ENCODE peak calls at places on chromosomes 11 and 22, in ten cellular contexts. S is tibial nerve, E is AG09309, A is brain microvascular endothelial cell, K is breast epithelium, M is left ventricle myocardium inferior, H is HCT116, G is kidney, Z is body of pancreas, P is mammary epithelial cell. T is an unnamed sample.

GRCh38 chr11:100068116-100068515 is 619.0 kb upstream of the ARHGAP42 start:
- DNase-seq in Z (no peak), A (no peak), G (no peak), H (no peak), P (no peak), M (no peak), S (no peak), E (no peak), K (no peak), T (no peak)

GRCh38 chr11:102267602-102268001 is 49.7 kb upstream of the BIRC3 start:
- DNase-seq in Z (no peak), E (peak; percentile 47), K (no peak), H (no peak), M (no peak), A (peak; percentile 39), P (peak; percentile 83), S (no peak), G (no peak), T (no peak)

GRCh38 chr11:116579857-116580727 is 192.7 kb downstream of the BUD13 start:
- DNase-seq in P (no peak), S (no peak), K (no peak), M (no peak), H (no peak), G (peak; percentile 54), A (no peak), Z (no peak), E (no peak), T (no peak)

GRCh38 chr11:126468102-126468521 is 112.6 kb downstream of the ST3GAL4 start:
- DNase-seq in E (no peak), P (no peak), K (no peak), G (no peak), S (no peak), H (no peak), A (no peak), Z (no peak), M (peak; percentile 27), T (peak; percentile 27)

GRCh38 chr22:33519140-33519973 is 400.9 kb downstream of the LARGE1 start:
- DNase-seq in E (peak; percentile 28), A (peak; percentile 54), Z (peak; percentile 37), K (no peak), S (no peak), P (peak; percentile 18), M (no peak), H (no peak), G (no peak), T (no peak)

GRCh38 chr11:117191680-117192400 is 7.3 kb upstream of the TAGLN start:
- DNase-seq in Z (no peak), G (peak; percentile 69), S (no peak), K (no peak), P (no peak), H (no peak), M (no peak), A (no peak), E (no peak), T (no peak)

GRCh38 chr11:120565436-120566155 is 54.0 kb downstream of the GRIK4 start:
- DNase-seq in M (no peak), G (no peak), H (no peak), A (no peak), P (peak; percentile 36), K (no peak), S (no peak), Z (no peak), E (no peak), T (no peak)

GRCh38 chr11:75429641-75429901 is 3.4 kb downstream of the KLHL35 start:
- DNase-seq in M (no peak), S (no peak), Z (no peak), G (no peak), P (no peak), A (no peak), E (no peak), H (no peak), K (no peak), T (no peak)

GRCh38 chr11:33598426-33599069 is 102.1 kb downstream of the C11orf91 start:
- DNase-seq in M (no peak), P (no peak), Z (peak; percentile 13), A (no peak), E (no peak), S (no peak), G (no peak), H (no peak), K (no peak), T (no peak)

GRCh38 chr11:97974798-97975498 is 1045.8 kb upstream of the CNTN5 start:
- DNase-seq in H (no peak), G (no peak), K (no peak), A (no peak), P (no peak), Z (no peak), S (no peak), M (no peak), E (no peak), T (no peak)

GRCh38 chr11:67280791-67281551 is 8.1 kb upstream of the ANKRD13D start:
- DNase-seq in M (peak; percentile 15), A (no peak), P (no peak), Z (peak; percentile 4), H (no peak), K (no peak), G (peak; percentile 74), E (no peak), S (no peak), T (no peak)

GRCh38 chr11:67437082-67437821 is at the start of gene PTPRCAP:
- DNase-seq in M (no peak), S (no peak), K (no peak), A (no peak), G (peak; percentile 85), E (no peak), Z (no peak), H (no peak), P (no peak), T (no peak)

GRCh38 chr11:121654506-121655480 is 202.0 kb upstream of the SORL1-AS1 start:
- DNase-seq in A (no peak), P (no peak), M (no peak), Z (no peak), G (no peak), S (no peak), E (no peak), H (no peak), K (no peak), T (no peak)

GRCh38 chr11:68670208-68670992 is 13.9 kb upstream of the GAL start:
- DNase-seq in M (no peak), H (no peak), A (no peak), G (peak; percentile 62), S (no peak), P (no peak), E (no peak), Z (no peak), K (no peak), T (no peak)

GRCh38 chr11:117187799-117188481 is 9.4 kb downstream of the SIDT2 start:
- DNase-seq in Z (peak; percentile 43), P (no peak), H (no peak), M (no peak), S (peak; percentile 11), K (no peak), A (no peak), E (no peak), G (peak; percentile 68), T (no peak)

GRCh38 chr22:41537203-41537602 is 7.1 kb downstream of the POLR3H start:
- DNase-seq in M (no peak), S (no peak), P (no peak), K (no peak), Z (no peak), A (no peak), H (no peak), G (no peak), E (no peak), T (no peak)
- TF ChIP-seq CTCF in M (no peak), S (no peak), P (no peak), K (no peak), Z (no peak), A (no peak), H (no peak), G (no peak), E (no peak), T (no peak)

DNA sequence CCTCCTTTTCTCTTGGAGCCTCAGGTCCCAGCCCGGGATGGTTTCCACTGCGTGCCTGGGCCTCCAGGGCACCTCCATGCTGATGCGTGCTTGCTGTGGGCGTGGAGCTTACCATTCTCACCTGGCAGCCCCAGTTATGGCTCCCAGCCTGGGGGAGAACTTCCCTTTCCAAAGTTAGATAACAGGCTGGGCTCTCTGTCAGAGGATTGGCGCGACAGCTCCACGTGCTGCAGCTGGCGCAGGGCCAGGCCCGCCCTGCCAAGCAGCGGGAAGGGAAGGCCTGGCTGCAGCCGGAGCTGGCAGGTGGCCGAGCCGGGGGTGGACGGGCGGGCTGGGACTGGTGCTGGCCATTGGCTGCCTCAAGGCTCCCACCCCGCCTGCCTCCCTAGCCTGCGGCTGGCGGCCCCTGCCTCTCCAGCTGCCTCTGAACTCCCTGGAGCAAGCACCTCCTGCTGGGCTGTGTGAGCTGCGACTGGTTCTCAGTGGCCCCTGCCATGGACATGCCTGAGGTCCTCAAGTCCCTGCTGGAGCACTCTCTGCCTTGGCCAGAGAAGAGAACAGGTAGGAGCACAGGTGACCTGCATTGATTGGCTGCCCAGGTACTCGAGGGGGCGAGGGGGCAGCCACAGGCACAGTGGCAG is 14.6 kb upstream of the TEF start:
- DNase-seq in P (peak; percentile 94), S (peak; percentile 96), K (peak; percentile 91), A (peak; percentile 92), G (peak; percentile 99), Z (peak; percentile 99), M (peak; percentile 98), E (peak; percentile 69), H (peak; percentile 71), T (peak; percentile 80)
- H3K4me3 ChIP-seq in P (peak overlapping the region; percentile 18), S (peak overlapping the region; percentile 38), K (peak overlapping the region; percentile 60), A (no peak overlapping the region), G (peak overlapping the region; percentile 71), Z (peak overlapping the region; percentile 30), M (peak overlapping the region; percentile 69), E (peak overlapping the region; percentile 43), H (no peak overlapping the region), T (peak overlapping the region; percentile 1)

GRCh38 chr11:26896716-26897115 is 97.2 kb upstream of the FIBIN start:
- DNase-seq in K (no peak), A (no peak), E (peak; percentile 29), M (no peak), H (no peak), P (no peak), S (no peak), G (no peak), Z (no peak), T (no peak)

GRCh38 chr11:26891501-26891900 is 102.4 kb upstream of the FIBIN start:
- DNase-seq in A (no peak), S (no peak), P (no peak), M (no peak), G (no peak), E (no peak), H (no peak), K (no peak), Z (no peak), T (no peak)
- TF ChIP-seq CTCF in A (no peak), S (no peak), P (no peak), M (no peak), G (no peak), E (no peak), H (no peak), K (no peak), Z (no peak), T (no peak)

DNA sequence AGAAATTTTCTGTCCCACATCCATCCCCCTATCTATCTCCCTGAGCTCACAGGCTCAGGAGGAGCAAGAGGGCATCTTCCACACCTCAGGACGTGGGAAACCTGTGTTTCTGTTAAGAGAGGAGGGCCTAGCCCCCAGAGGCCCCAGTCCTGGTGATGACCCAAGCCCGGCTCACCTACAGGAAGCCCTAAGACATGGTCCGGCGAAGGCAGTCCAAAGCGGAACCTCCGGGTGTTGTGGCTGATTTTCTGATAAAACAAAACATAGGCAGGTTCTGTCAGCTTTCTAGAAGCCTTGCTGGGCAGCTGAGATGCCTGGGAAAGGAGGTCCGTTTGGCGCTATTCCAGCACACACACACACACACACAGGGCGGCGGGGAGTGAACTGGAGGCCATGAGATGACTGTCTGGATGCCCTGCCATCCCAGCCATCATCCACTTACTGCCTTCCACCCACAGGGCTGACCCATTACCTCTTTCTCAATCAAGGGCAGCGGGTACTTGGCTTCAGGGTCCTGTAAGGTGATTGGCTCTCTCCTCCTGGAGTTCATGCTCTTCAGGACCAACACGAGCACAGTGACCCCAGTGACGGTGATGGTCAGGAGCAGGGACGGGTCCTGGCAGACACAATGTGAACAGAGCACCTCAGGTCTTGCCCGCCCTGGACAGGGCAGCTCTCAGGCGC is 882 bp downstream of the CYB5R2 start:
- DNase-seq in H (no peak), E (no peak), K (no peak), G (no peak), M (no peak), P (no peak), S (no peak), A (no peak), Z (no peak), T (no peak)
- H3K4me3 ChIP-seq in H (peak overlapping the region; percentile 56), E (peak overlapping the region; percentile 51), K (peak overlapping the region; percentile 85), G (peak overlapping the region; percentile 55), M (peak overlapping the region; percentile 72), P (no peak overlapping the region), S (peak overlapping the region; percentile 62), A (no peak overlapping the region), Z (no peak overlapping the region), T (no peak overlapping the region)